ENCODE peak calls at places on chromosomes 12 and 14, in seven cellular contexts. One of them, this sample, is unnamed.

GRCh38 chr14:99679111-99679510 is 5.0 kb upstream of the CYP46A1 start:
- DNase-seq in naive thymus-derived CD8-positive, alpha-beta T cell: no peak
- DNase-seq in fibroblast of pulmonary artery: no peak
- DNase-seq in ELR: no peak
- DNase-seq in suprapubic skin: no peak
- DNase-seq in endothelial cell: no peak
- DNase-seq in stimulated activated CD4-positive, alpha-beta T cell treated with anti-CD3 and anti-CD28 coated beads, Interleukin-1b, Interleukin-23, amount 100 ng/mL, for 24 hours: no peak
- DNase-seq in this sample: no peak

GRCh38 chr14:89973234-89973823 is 17.6 kb downstream of the TDP1 start:
- DNase-seq in naive thymus-derived CD8-positive, alpha-beta T cell: peak; percentile 38
- DNase-seq in fibroblast of pulmonary artery: peak; percentile 83
- DNase-seq in ELR: peak; percentile 70
- DNase-seq in suprapubic skin: no peak
- DNase-seq in endothelial cell: peak; percentile 74
- DNase-seq in stimulated activated CD4-positive, alpha-beta T cell treated with anti-CD3 and anti-CD28 coated beads, Interleukin-1b, Interleukin-23, amount 100 ng/mL, for 24 hours: no peak
- DNase-seq in this sample: peak; percentile 74

GRCh38 chr14:53430870-53431269 is 277.7 kb upstream of the DDHD1 start:
- DNase-seq in naive thymus-derived CD8-positive, alpha-beta T cell: no peak
- DNase-seq in fibroblast of pulmonary artery: no peak
- DNase-seq in ELR: no peak
- DNase-seq in suprapubic skin: no peak
- DNase-seq in endothelial cell: no peak
- DNase-seq in stimulated activated CD4-positive, alpha-beta T cell treated with anti-CD3 and anti-CD28 coated beads, Interleukin-1b, Interleukin-23, amount 100 ng/mL, for 24 hours: no peak
- DNase-seq in this sample: no peak

GRCh38 chr12:25550186-25550585 is 2.9 kb downstream of the LMNTD1 start:
- DNase-seq in naive thymus-derived CD8-positive, alpha-beta T cell: no peak
- DNase-seq in fibroblast of pulmonary artery: no peak
- DNase-seq in ELR: peak; percentile 84
- DNase-seq in suprapubic skin: no peak
- DNase-seq in endothelial cell: no peak
- DNase-seq in stimulated activated CD4-positive, alpha-beta T cell treated with anti-CD3 and anti-CD28 coated beads, Interleukin-1b, Interleukin-23, amount 100 ng/mL, for 24 hours: no peak
- DNase-seq in this sample: no peak

GRCh38 chr12:42750356-42750755 is 160.8 kb upstream of the PRICKLE1 start:
- DNase-seq in naive thymus-derived CD8-positive, alpha-beta T cell: no peak
- DNase-seq in fibroblast of pulmonary artery: no peak
- DNase-seq in ELR: no peak
- DNase-seq in suprapubic skin: no peak
- DNase-seq in endothelial cell: no peak
- DNase-seq in stimulated activated CD4-positive, alpha-beta T cell treated with anti-CD3 and anti-CD28 coated beads, Interleukin-1b, Interleukin-23, amount 100 ng/mL, for 24 hours: no peak
- DNase-seq in this sample: no peak

GRCh38 chr12:29781705-29782266 is 2.0 kb downstream of the TMTC1 start:
- DNase-seq in naive thymus-derived CD8-positive, alpha-beta T cell: no peak
- DNase-seq in fibroblast of pulmonary artery: no peak
- DNase-seq in ELR: no peak
- DNase-seq in suprapubic skin: no peak
- DNase-seq in endothelial cell: no peak
- DNase-seq in stimulated activated CD4-positive, alpha-beta T cell treated with anti-CD3 and anti-CD28 coated beads, Interleukin-1b, Interleukin-23, amount 100 ng/mL, for 24 hours: no peak
- DNase-seq in this sample: no peak

GRCh38 chr12:1162083-1162760 is 171.2 kb downstream of the ERC1 start:
- DNase-seq in naive thymus-derived CD8-positive, alpha-beta T cell: no peak
- DNase-seq in fibroblast of pulmonary artery: no peak
- DNase-seq in ELR: no peak
- DNase-seq in suprapubic skin: no peak
- DNase-seq in endothelial cell: no peak
- DNase-seq in stimulated activated CD4-positive, alpha-beta T cell treated with anti-CD3 and anti-CD28 coated beads, Interleukin-1b, Interleukin-23, amount 100 ng/mL, for 24 hours: no peak
- DNase-seq in this sample: no peak

GRCh38 chr12:54164402-54165145 is 24.2 kb downstream of the SMUG1 start:
- DNase-seq in naive thymus-derived CD8-positive, alpha-beta T cell: no peak
- DNase-seq in fibroblast of pulmonary artery: no peak
- DNase-seq in ELR: no peak
- DNase-seq in suprapubic skin: no peak
- DNase-seq in endothelial cell: no peak
- DNase-seq in stimulated activated CD4-positive, alpha-beta T cell treated with anti-CD3 and anti-CD28 coated beads, Interleukin-1b, Interleukin-23, amount 100 ng/mL, for 24 hours: no peak
- DNase-seq in this sample: no peak

GRCh38 chr12:6632026-6632978 is 3.5 kb downstream of the LPAR5 start:
- DNase-seq in naive thymus-derived CD8-positive, alpha-beta T cell: peak; percentile 70
- DNase-seq in fibroblast of pulmonary artery: no peak
- DNase-seq in ELR: no peak
- DNase-seq in suprapubic skin: no peak
- DNase-seq in endothelial cell: no peak
- DNase-seq in stimulated activated CD4-positive, alpha-beta T cell treated with anti-CD3 and anti-CD28 coated beads, Interleukin-1b, Interleukin-23, amount 100 ng/mL, for 24 hours: no peak
- DNase-seq in this sample: no peak

GRCh38 chr12:51171884-51172514 is 936 bp downstream of the TFCP2 start:
- DNase-seq in naive thymus-derived CD8-positive, alpha-beta T cell: no peak
- DNase-seq in fibroblast of pulmonary artery: peak; percentile 25
- DNase-seq in ELR: peak; percentile 47
- DNase-seq in suprapubic skin: peak; percentile 64
- DNase-seq in endothelial cell: peak; percentile 38
- DNase-seq in stimulated activated CD4-positive, alpha-beta T cell treated with anti-CD3 and anti-CD28 coated beads, Interleukin-1b, Interleukin-23, amount 100 ng/mL, for 24 hours: no peak
- DNase-seq in this sample: no peak